ENCODE peak calls at places on chromosomes 6 and 20, in seven cellular contexts. D is CD8-positive, alpha-beta memory T cell; R is uterus; C is cardiac muscle cell; M is GM23338; L is naive thymus-derived CD4-positive, alpha-beta T cell; H is fibroblast of lung. Z is an unnamed sample. For H3K4me1, the result is how much of the 10 kb centered on the place peaks cover.

GRCh38 chr6:162856885-162857284 is 129.1 kb downstream of the PACRG start:
- DNase-seq in D (no peak), L (no peak), R (no peak), H (peak), M (peak), C (peak), Z (no peak)

GRCh38 chr6:106973841-106974336 is 640 bp downstream of the CD24 start:
- DNase-seq in R (no peak), L (no peak), C (peak), H (peak), D (no peak), M (peak), Z (peak)

GRCh38 chr6:78701407-78701806 is 165.9 kb upstream of the IRAK1BP1 start:
- DNase-seq in H (peak), L (no peak), M (no peak), R (no peak), C (no peak), D (no peak), Z (no peak)

GRCh38 chr6:157961116-157961515 is 20.5 kb upstream of the SYNJ2 start:
- DNase-seq in D (no peak), R (no peak), H (no peak), M (no peak), L (no peak), C (no peak), Z (no peak)

GRCh38 chr20:58075565-58075964 is 152.9 kb downstream of the ANKRD60 start:
- DNase-seq in R (no peak), M (no peak), C (no peak), H (no peak), L (no peak), D (no peak), Z (no peak)

GRCh38 chr6:55953384-55953783 is 78.0 kb upstream of the BMP5 start:
- DNase-seq in R (no peak), L (no peak), M (no peak), C (no peak), H (peak), D (no peak), Z (no peak)

GRCh38 chr20:59425572-59425971 is 125.2 kb downstream of the EDN3 start:
- DNase-seq in C (no peak), M (no peak), D (no peak), R (no peak), L (no peak), H (no peak), Z (no peak)

GRCh38 chr6:27138837-27139752 is 108.4 kb upstream of the PRSS16 start:
- DNase-seq in R (peak), M (peak), L (peak), C (peak), D (peak), H (peak), Z (no peak)

GRCh38 chr6:41531591-41532582 is 14.3 kb upstream of the FOXP4 start:
- DNase-seq in H (peak), R (peak), C (no peak), L (peak), D (peak), M (no peak), Z (no peak)

GRCh38 chr6:44116643-44117382 is 10.4 kb downstream of the MRPL14 start:
- DNase-seq in H (peak), R (no peak), D (no peak), M (no peak), C (no peak), L (no peak), Z (no peak)

GRCh38 chr6:14068133-14068532 is 49.4 kb upstream of the CD83 start:
- DNase-seq in H (peak), R (no peak), M (no peak), D (no peak), L (no peak), C (no peak), Z (no peak)

GRCh38 chr20:45346291-45346718 is 1.9 kb downstream of the SDC4 start:
- DNase-seq in D (no peak), R (no peak), H (no peak), C (no peak), M (no peak), L (no peak), Z (no peak)
- H3K4me1 ChIP-seq in D (under half), R (under half), H (under half), C (half or more), M (half or more), L (under half), Z (half or more)

GRCh38 chr20:37309290-37309689 is 19.8 kb downstream of the MANBAL start:
- DNase-seq in R (no peak), M (no peak), H (no peak), L (no peak), D (no peak), C (no peak), Z (no peak)

GRCh38 chr20:37311710-37312355 is 22.4 kb downstream of the MANBAL start:
- DNase-seq in C (no peak), R (no peak), D (no peak), H (peak), L (no peak), M (no peak), Z (peak)

GRCh38 chr20:37309941-37310590 is 20.6 kb downstream of the MANBAL start:
- DNase-seq in M (no peak), C (no peak), H (no peak), L (no peak), D (no peak), R (no peak), Z (peak)

GRCh38 chr20:37308098-37309050 is 18.9 kb downstream of the MANBAL start:
- DNase-seq in C (no peak), M (no peak), H (no peak), L (no peak), D (no peak), R (no peak), Z (peak)

DNA sequence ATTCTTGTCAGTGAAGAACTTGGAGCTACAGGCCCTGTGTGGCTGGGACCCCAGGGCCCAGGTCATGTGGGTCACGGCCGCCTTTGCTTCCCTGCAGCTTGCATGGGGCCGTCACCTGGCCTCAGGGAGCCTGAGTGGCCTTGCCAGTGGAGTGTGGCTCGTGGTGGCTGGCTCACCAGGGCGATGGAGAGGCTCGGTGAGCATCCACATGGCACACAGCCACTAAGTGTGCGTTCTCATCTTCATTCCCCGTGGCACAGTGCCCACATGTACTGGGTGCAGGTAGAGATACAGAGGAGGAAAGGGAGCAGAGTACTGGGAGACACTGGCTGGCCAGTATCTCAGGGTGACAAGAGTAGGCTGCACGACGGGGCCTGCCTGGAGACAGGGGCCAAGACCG is 21.5 kb downstream of the MANBAL start:
- DNase-seq in H (no peak), R (no peak), D (no peak), M (no peak), C (no peak), L (no peak), Z (no peak)
- H3K4me1 ChIP-seq in H (under half), R (under half), D (under half), M (under half), C (half or more), L (under half), Z (under half)

DNA sequence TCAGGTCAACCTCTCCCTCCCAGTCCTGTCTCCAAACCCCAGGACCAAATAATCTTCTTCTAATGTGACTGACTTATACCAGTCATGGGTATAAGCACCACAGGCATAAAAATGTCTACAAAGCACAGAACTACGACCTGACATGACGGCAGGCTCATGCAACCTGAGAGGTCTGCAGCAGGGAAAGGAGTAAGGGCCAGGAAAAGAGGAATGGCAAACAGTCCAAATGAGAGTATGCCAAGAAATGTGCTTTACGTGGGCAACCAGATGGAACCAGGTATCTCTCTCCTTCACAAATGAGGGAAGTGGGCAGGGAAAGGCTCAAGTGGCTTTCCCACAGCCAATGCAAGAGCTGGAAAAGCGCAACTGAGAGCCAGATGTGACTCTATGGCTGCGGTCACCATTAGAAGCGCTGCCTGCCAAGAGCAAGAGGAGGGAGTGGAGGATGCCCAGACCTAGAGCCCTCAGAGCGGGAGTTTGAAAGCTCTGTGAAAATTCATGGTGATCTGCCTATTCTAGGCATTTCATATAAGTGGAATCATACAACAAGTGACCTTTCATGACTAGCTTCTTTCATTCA is 6.0 kb downstream of the APMAP start:
- DNase-seq in L (no peak), R (no peak), D (no peak), M (no peak), H (no peak), C (no peak), Z (no peak)
- H3K4me1 ChIP-seq in L (under half), R (under half), D (half or more), M (under half), H (under half), C (under half), Z (under half)

GRCh38 chr20:49281913-49282467 is 4.1 kb upstream of the ZNFX1 start:
- DNase-seq in D (no peak), C (no peak), M (no peak), L (no peak), H (no peak), R (no peak), Z (no peak)

GRCh38 chr20:49283703-49284625 is 6.1 kb upstream of the ZNFX1 start:
- DNase-seq in M (no peak), D (no peak), H (no peak), R (no peak), L (no peak), C (no peak), Z (peak)

GRCh38 chr20:49282584-49283171 is 4.8 kb upstream of the ZNFX1 start:
- DNase-seq in L (no peak), R (no peak), D (no peak), C (no peak), H (no peak), M (peak), Z (no peak)

GRCh38 chr20:49284818-49285217 is 7.0 kb upstream of the ZNFX1 start:
- DNase-seq in H (no peak), C (no peak), M (no peak), L (no peak), R (no peak), D (no peak), Z (peak)

GRCh38 chr20:49283176-49283702 is 5.4 kb upstream of the ZNFX1 start:
- DNase-seq in D (no peak), L (no peak), R (no peak), C (no peak), H (no peak), M (no peak), Z (peak)
- H3K4me1 ChIP-seq in D (half or more), L (under half), R (under half), C (under half), H (under half), M (under half), Z (half or more)

DNA sequence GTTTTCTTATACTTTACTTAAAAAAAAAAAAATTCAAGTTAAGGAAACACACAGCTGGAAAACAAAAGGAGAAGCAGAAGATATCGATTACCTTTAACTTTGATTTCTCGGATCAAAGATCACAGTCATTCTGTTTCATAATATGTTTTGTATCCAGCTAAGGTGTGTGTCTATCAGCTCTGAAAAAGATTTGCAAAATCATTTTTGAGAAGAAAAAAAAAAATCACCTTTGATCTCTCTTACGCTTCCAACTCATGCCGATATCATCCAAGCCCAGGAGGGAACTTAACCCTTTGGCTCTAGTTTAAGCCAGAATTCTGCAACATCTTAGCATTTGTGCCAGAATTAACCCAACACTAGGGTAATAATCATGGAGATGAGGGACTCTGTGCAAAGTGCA is 144.0 kb downstream of the NFATC2 start:
- DNase-seq in L (no peak), D (no peak), R (no peak), C (no peak), H (no peak), M (no peak), Z (no peak)
- H3K4me1 ChIP-seq in L (under half), D (half or more), R (under half), C (under half), H (under half), M (under half), Z (under half)

DNA sequence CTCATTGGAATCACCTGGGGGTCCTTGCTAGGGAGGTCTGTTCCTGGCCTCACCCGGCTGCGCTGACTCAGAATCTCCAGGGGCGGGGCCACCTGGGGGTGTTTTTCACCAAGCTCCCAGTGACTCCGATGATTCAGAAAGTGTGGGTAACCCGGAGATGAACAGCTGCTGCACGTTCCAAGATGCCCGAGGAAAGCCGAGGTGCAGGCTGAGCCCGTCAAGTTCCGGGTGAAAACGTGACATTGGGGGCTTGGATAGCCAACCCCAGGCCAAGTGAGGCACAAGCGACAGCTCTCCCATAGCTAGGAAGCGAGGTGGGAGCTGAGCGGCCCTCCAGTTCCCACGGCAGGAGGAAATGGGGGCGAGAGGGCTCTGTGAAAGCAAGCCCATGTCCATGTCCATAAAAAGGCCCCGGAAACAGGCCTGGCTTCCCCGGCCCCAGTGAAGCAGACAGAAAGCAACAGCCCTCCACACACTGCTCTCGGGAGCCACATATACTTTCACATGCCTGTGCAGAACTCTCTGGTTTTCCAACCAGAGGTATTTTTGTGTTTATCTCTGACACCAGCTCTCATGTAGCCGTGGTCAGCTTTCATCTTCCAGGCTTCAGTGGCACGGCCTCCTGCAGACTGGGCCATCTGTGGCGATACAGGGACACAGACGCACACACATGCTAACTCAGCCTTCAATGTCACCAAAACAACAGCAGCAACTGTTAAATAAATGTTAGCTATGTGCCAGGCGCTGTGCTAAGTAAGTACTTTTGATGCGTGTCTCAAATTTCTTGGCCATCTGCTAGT is 90.6 kb upstream of the CCDC28A start:
- DNase-seq in H (peak), M (no peak), R (no peak), L (no peak), C (no peak), D (no peak), Z (no peak)
- H3K4me1 ChIP-seq in H (under half), M (under half), R (under half), L (under half), C (under half), D (under half), Z (under half)

GRCh38 chr20:53902968-53903651 is 167.3 kb downstream of the BCAS1 start:
- DNase-seq in M (no peak), H (no peak), D (no peak), L (no peak), R (no peak), C (no peak), Z (no peak)

GRCh38 chr20:53901697-53902096 is 168.7 kb downstream of the BCAS1 start:
- DNase-seq in R (peak), D (no peak), L (no peak), C (no peak), H (no peak), M (no peak), Z (no peak)

GRCh38 chr20:53905019-53905847 is 165.2 kb downstream of the BCAS1 start:
- DNase-seq in H (no peak), M (no peak), L (no peak), C (no peak), R (no peak), D (no peak), Z (no peak)

GRCh38 chr20:53903652-53903987 is 166.8 kb downstream of the BCAS1 start:
- DNase-seq in M (no peak), L (no peak), R (no peak), C (no peak), H (no peak), D (no peak), Z (no peak)

DNA sequence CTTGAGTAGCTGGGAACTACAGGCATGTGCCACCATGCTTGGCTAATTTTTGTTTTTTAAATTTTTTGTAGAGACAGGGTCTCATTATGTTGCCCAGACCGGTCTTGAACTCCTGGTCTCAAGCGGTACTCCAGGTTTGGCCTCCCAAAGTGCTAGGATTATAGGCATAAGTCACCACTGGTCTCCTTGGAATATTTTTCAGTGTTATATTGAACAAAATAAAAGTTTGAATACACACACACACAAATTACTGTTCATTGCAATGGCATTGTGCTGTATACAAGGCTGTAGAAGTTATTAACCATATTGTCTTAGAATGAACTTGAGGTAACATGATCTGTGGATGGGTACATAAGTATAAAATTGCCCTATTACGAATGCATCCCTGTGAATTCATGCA is 166.1 kb downstream of the BCAS1 start:
- DNase-seq in M (no peak), L (no peak), R (no peak), D (no peak), C (no peak), H (no peak), Z (no peak)
- H3K4me1 ChIP-seq in M (under half), L (under half), R (under half), D (under half), C (under half), H (under half), Z (under half)

Z was measured in Caco-2.